ENCODE peak calls at places on chromosomes 2 and 18, in nine cellular contexts. U, O, R, S, J, Z, H, W and L are unnamed samples.

GRCh38 chr18:34159691-34160185 is 65.0 kb downstream of the NOL4 start:
- DNase-seq in U (no peak), O (no peak), R (peak; percentile 59), S (peak; percentile 51), J (no peak), Z (no peak), H (no peak), W (peak; percentile 77), L (no peak)

GRCh38 chr2:102839668-102840388 is 78.0 kb downstream of the TMEM182 start:
- DNase-seq in U (no peak), O (peak; percentile 49), R (no peak), S (peak; percentile 6), J (peak; percentile 14), Z (peak; percentile 56), H (no peak), W (peak; percentile 25), L (no peak)

GRCh38 chr2:156436477-156437085 is 402 bp downstream of the GPD2 start:
- DNase-seq in U (peak; percentile 42), O (peak; percentile 11), R (no peak), S (peak; percentile 61), J (no peak), Z (peak; percentile 25), H (no peak), W (no peak), L (no peak)

GRCh38 chr18:68714356-68714706 is 577 bp downstream of the TMX3 start:
- DNase-seq in U (peak; percentile 26), O (peak; percentile 45), R (no peak), S (no peak), J (no peak), Z (no peak), H (no peak), W (peak; percentile 4), L (no peak)

GRCh38 chr18:44495151-44495550 is 185.5 kb upstream of the SETBP1 start:
- DNase-seq in U (no peak), O (no peak), R (no peak), S (no peak), J (no peak), Z (no peak), H (no peak), W (no peak), L (no peak)

GRCh38 chr18:10381516-10381915 is 72.9 kb upstream of the APCDD1 start:
- DNase-seq in U (no peak), O (no peak), R (no peak), S (no peak), J (no peak), Z (no peak), H (no peak), W (no peak), L (no peak)

GRCh38 chr2:219571311-219572236 is at the start of gene OBSL1:
- DNase-seq in U (peak; percentile 41), O (peak; percentile 71), R (no peak), S (peak; percentile 15), J (peak; percentile 36), Z (peak; percentile 79), H (no peak), W (peak; percentile 67), L (peak; percentile 80)

GRCh38 chr2:134917219-134917957 is 1.2 kb upstream of the CCNT2 start:
- DNase-seq in U (peak; percentile 28), O (no peak), R (no peak), S (peak; percentile 21), J (peak; percentile 66), Z (no peak), H (no peak), W (no peak), L (peak; percentile 11)